ENCODE peak calls at places on chromosomes 13 and 19, in eight cellular contexts. Y, I, H, N, J, X, T and O are unnamed samples.

GRCh38 chr13:44174769-44175425 is 198.7 kb upstream of the SERP2 start:
- DNase-seq in X (no peak), T (no peak), I (no peak), N (no peak), H (no peak), J (no peak), Y (no peak), O (no peak)

GRCh38 chr13:80612804-80613203 is 271.9 kb upstream of the SPRY2 start:
- DNase-seq in N (no peak), J (no peak), X (peak), I (no peak), Y (no peak), H (no peak), T (no peak), O (no peak)

GRCh38 chr19:55490478-55491436 is 2.5 kb downstream of the SSC5D start:
- DNase-seq in I (no peak), T (no peak), J (no peak), Y (no peak), H (no peak), X (no peak), N (no peak), O (no peak)

GRCh38 chr13:32669030-32669646 is 82.9 kb downstream of the PDS5B start:
- DNase-seq in T (no peak), N (no peak), Y (no peak), J (peak), I (no peak), H (no peak), X (no peak), O (peak)

GRCh38 chr19:12668937-12669271 is 2.3 kb downstream of the WDR83 start:
- DNase-seq in J (peak), H (peak), Y (peak), X (peak), T (peak), I (peak), N (peak), O (no peak)

GRCh38 chr19:43806848-43807247 is 4.6 kb upstream of the LYPD5 start:
- DNase-seq in N (no peak), H (no peak), I (no peak), J (no peak), X (no peak), Y (no peak), T (no peak), O (no peak)

GRCh38 chr19:40139533-40140287 is 49.0 kb upstream of the ZNF780A start:
- DNase-seq in H (no peak), J (peak), I (no peak), X (no peak), T (peak), N (no peak), Y (no peak), O (peak)

GRCh38 chr19:55345101-55345817 is 5.6 kb downstream of the KMT5C start:
- DNase-seq in T (no peak), N (no peak), X (no peak), H (no peak), J (no peak), I (no peak), Y (no peak), O (no peak)

GRCh38 chr19:47641891-47642485 is 33.1 kb downstream of the BICRA start:
- DNase-seq in H (no peak), J (no peak), T (no peak), I (no peak), Y (no peak), X (no peak), N (no peak), O (no peak)

GRCh38 chr13:88074794-88075509 is 403.8 kb downstream of the SLITRK5 start:
- DNase-seq in I (no peak), X (no peak), H (no peak), T (no peak), J (peak), Y (peak), N (no peak), O (no peak)

GRCh38 chr19:15320118-15320517 is 12.2 kb downstream of the BRD4 start:
- DNase-seq in T (peak), X (no peak), H (no peak), I (no peak), Y (no peak), N (no peak), J (peak), O (no peak)
- TF ChIP-seq CTCF in T (no peak), X (no peak), H (no peak), I (no peak), Y (no peak), N (no peak), J (no peak), O (no peak)

GRCh38 chr19:17052439-17052838 is 22.8 kb downstream of the HAUS8 start:
- DNase-seq in X (no peak), T (no peak), J (no peak), Y (no peak), N (no peak), I (peak), H (peak), O (no peak)
- TF ChIP-seq CTCF in X (peak), T (peak), J (peak), Y (no peak), N (peak), I (peak), H (peak), O (no peak)

GRCh38 chr19:38852231-38853044 is 2.7 kb upstream of the HNRNPL start:
- DNase-seq in Y (peak), T (no peak), I (peak), X (peak), J (no peak), H (peak), N (peak), O (peak)

GRCh38 chr19:38849746-38850230 is at the start of gene HNRNPL:
- DNase-seq in J (no peak), X (no peak), Y (no peak), N (peak), T (no peak), H (no peak), I (no peak), O (peak)

GRCh38 chr19:38850231-38850975 is 617 bp upstream of the HNRNPL start:
- DNase-seq in X (peak), I (peak), J (peak), Y (peak), H (peak), T (peak), N (peak), O (peak)

GRCh38 chr19:38851622-38852230 is 1.9 kb upstream of the HNRNPL start:
- DNase-seq in I (peak), H (peak), J (peak), X (peak), Y (peak), T (peak), N (peak), O (peak)

DNA sequence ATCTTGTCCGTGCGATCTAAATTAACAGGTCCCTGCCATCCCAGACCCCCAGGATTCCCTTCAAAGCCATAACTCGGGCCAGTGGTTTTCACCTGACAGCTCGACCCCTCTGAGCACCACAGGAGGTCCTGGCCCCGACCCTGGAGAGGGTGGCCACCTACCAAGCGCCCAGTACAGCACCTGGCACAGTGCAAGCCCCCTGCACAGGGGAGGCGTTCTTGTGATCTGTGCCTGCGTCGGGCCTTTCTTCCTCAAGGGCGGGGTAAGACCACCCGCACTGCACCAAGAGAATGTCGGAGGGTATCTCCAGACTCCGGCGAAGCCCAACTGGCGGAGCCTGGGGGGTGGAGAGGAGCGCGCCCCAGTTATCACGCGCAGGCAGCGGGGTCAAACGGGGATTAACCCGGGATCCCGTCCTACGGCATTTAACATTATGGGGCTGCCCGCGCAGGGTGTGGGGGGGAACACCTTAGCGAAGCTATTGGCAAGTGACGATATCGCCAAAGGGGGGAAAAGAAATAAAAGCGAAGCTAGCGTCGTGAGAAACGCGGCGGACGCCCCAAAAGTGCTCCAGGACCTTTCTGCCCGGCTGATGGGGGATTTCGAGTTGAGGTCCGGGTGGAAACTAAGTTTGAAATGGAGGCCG is 1.3 kb upstream of the HNRNPL start:
- DNase-seq in Y (peak), T (no peak), H (peak), N (no peak), J (no peak), X (peak), I (peak), O (no peak)
- TF ChIP-seq CTCF in Y (no peak), T (no peak), H (no peak), N (no peak), J (peak), X (peak), I (no peak), O (no peak)

GRCh38 chr13:39370554-39370953 is 232.4 kb downstream of the LHFPL6 start:
- DNase-seq in N (no peak), Y (no peak), J (peak), X (peak), H (no peak), I (no peak), T (no peak), O (no peak)

GRCh38 chr13:39374741-39375189 is 228.2 kb downstream of the LHFPL6 start:
- DNase-seq in I (no peak), X (no peak), Y (no peak), N (no peak), H (no peak), J (no peak), T (no peak), O (no peak)

GRCh38 chr13:39370048-39370447 is 232.9 kb downstream of the LHFPL6 start:
- DNase-seq in H (no peak), N (no peak), T (no peak), X (no peak), J (no peak), I (no peak), Y (no peak), O (no peak)

GRCh38 chr13:39376088-39376487 is 226.9 kb downstream of the LHFPL6 start:
- DNase-seq in N (no peak), Y (no peak), I (no peak), H (no peak), T (no peak), X (no peak), J (no peak), O (no peak)

GRCh38 chr13:39373108-39373507 is 229.9 kb downstream of the LHFPL6 start:
- DNase-seq in I (no peak), X (no peak), N (no peak), T (no peak), J (no peak), H (no peak), Y (no peak), O (no peak)
- TF ChIP-seq CTCF in I (no peak), X (no peak), N (no peak), T (no peak), J (no peak), H (no peak), Y (no peak), O (no peak)

GRCh38 chr19:18429717-18430416 is 8.1 kb downstream of the ISYNA1 start:
- DNase-seq in T (no peak), X (no peak), I (peak), H (no peak), Y (no peak), J (no peak), N (no peak), O (no peak)
- TF ChIP-seq CTCF in T (no peak), X (no peak), I (no peak), H (no peak), Y (no peak), J (no peak), N (no peak), O (no peak)

GRCh38 chr13:90968510-90968909 is 379.0 kb upstream of the MIR17HG start:
- DNase-seq in H (no peak), J (no peak), Y (no peak), T (no peak), N (no peak), I (no peak), X (no peak), O (peak)
- TF ChIP-seq CTCF in H (peak), J (no peak), Y (no peak), T (no peak), N (no peak), I (no peak), X (peak), O (no peak)

GRCh38 chr13:109999659-110000533 is 213.5 kb upstream of the IRS2 start:
- DNase-seq in J (no peak), Y (no peak), H (no peak), I (no peak), T (no peak), N (no peak), X (no peak), O (no peak)

GRCh38 chr13:110000534-110001345 is 214.4 kb upstream of the IRS2 start:
- DNase-seq in J (no peak), Y (no peak), N (no peak), X (no peak), H (no peak), I (no peak), T (no peak), O (no peak)

GRCh38 chr13:109996404-109996960 is 210.1 kb upstream of the IRS2 start:
- DNase-seq in J (no peak), Y (no peak), X (no peak), I (no peak), N (no peak), T (no peak), H (no peak), O (no peak)

GRCh38 chr13:109998030-109998429 is 211.6 kb upstream of the IRS2 start:
- DNase-seq in T (no peak), H (no peak), I (no peak), N (no peak), X (no peak), J (no peak), Y (no peak), O (no peak)

DNA sequence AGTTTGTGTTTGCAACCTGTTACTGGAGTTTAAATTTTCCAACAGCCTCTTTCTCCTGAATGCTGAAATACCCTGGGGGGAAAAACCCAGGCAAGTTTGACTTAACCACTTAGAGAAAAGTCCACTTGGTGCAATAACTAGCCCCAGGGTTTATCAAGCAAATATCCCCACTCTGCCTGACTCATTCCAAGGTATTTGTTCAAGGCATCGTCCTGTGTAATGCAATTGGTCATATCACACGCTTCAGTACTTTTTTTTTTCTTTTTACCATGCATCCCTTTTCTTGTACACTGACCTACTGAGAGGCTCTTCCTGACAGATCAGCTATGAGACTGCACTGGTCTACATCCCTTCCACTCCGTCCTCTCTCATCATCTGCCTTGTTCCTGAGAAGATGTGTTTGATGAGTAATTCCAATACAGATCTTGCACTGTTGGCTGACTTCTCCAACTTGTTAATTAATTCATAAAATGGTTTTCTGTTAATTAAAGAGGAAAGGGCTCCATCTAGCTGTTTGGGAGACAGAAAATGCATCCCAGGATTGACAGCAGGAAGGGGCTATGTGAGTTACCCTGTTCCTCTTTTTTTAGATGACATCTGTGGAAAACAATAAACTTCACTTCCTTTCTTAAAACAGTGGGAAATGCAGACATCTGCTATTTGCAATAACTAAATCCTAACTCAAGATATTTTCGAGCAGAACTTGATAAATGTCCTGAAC is 212.6 kb upstream of the IRS2 start:
- DNase-seq in H (no peak), N (no peak), X (no peak), Y (no peak), I (no peak), J (peak), T (peak), O (no peak)
- TF ChIP-seq CTCF in H (peak), N (no peak), X (no peak), Y (no peak), I (no peak), J (no peak), T (no peak), O (no peak)

GRCh38 chr19:37317403-37318209 is 53.3 kb upstream of the ZNF527 start:
- DNase-seq in H (peak), Y (peak), I (peak), T (peak), N (peak), X (peak), J (peak), O (peak)
- TF ChIP-seq CTCF in H (peak), Y (peak), I (peak), T (peak), N (peak), X (peak), J (peak), O (no peak)

GRCh38 chr19:41930322-41930722 is 2.1 kb upstream of the ERFL start:
- DNase-seq in I (no peak), Y (no peak), N (no peak), X (no peak), T (no peak), J (no peak), H (no peak), O (no peak)

GRCh38 chr19:41933131-41933458 is 4.8 kb upstream of the ERFL start:
- DNase-seq in X (no peak), J (no peak), N (no peak), H (no peak), Y (no peak), T (no peak), I (no peak), O (no peak)

GRCh38 chr19:41929536-41930071 is 1.4 kb upstream of the ERFL start:
- DNase-seq in J (no peak), Y (no peak), T (no peak), H (no peak), I (no peak), N (no peak), X (no peak), O (no peak)

GRCh38 chr19:41932259-41933130 is 4.2 kb upstream of the ERFL start:
- DNase-seq in I (no peak), J (no peak), T (no peak), H (no peak), Y (no peak), X (no peak), N (no peak), O (no peak)

GRCh38 chr19:41930926-41931592 is 2.8 kb upstream of the ERFL start:
- DNase-seq in T (no peak), I (no peak), H (no peak), X (no peak), Y (no peak), N (no peak), J (no peak), O (no peak)
- TF ChIP-seq CTCF in T (peak), I (no peak), H (peak), X (peak), Y (no peak), N (no peak), J (peak), O (no peak)

GRCh38 chr19:33773704-33774624 is 22.7 kb upstream of the KCTD15 start:
- DNase-seq in J (no peak), T (no peak), I (no peak), N (no peak), H (no peak), Y (no peak), X (no peak), O (no peak)

GRCh38 chr19:33774751-33775150 is 21.9 kb upstream of the KCTD15 start:
- DNase-seq in Y (no peak), T (no peak), H (no peak), I (no peak), N (no peak), X (no peak), J (no peak), O (no peak)

GRCh38 chr19:33777351-33777750 is 19.3 kb upstream of the KCTD15 start:
- DNase-seq in T (no peak), N (no peak), I (no peak), X (no peak), H (no peak), Y (no peak), J (no peak), O (no peak)

GRCh38 chr19:33777753-33778088 is 18.9 kb upstream of the KCTD15 start:
- DNase-seq in T (no peak), X (no peak), I (no peak), Y (no peak), H (no peak), N (no peak), J (no peak), O (no peak)

DNA sequence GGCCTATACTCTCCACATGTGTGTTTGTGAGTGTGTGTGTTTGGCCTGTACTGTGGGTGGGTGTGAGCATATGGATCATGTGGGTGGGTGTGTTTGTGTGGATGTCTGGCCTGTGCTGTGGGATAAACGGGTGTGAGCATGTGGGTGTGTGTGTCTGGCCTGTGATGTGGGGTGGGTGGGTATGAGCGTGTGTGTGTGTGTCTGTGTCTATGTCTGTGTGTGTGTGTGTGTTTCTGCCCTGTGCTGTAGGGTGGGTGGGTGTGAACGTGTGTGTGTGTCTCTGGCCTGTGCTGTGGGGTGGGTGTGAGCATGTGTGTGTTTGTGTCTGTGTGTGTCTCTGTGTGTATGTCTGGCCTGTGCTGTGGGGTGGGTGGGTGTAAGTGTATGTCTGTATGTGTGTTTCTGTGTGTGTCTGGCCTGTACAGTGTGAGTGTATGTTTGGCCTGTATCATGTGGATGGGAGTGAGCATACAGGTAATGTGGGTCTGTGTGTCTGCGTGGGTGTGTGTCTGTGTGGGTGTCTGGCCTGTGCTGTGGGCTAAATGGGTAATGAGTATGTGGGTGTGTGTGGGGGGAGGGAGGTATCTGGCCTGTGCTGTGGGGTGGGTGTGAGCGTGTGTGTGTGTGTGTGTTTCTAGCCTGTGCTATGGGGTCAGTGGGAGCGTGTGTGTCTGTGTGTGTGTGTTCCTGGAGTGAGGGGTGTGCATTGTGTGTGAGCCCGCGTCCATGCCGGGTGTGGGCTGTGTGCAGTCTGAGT is 20.8 kb upstream of the KCTD15 start:
- DNase-seq in N (no peak), T (no peak), Y (no peak), J (no peak), X (no peak), H (no peak), I (no peak), O (no peak)
- TF ChIP-seq CTCF in N (no peak), T (no peak), Y (no peak), J (no peak), X (no peak), H (no peak), I (no peak), O (no peak)